ENCODE peak calls at places on chromosomes 12 and 14, in six cellular contexts. A is Right ventricle myocardium superior; G is Daoy; V is NCI-H1436; F is stimulated activated naive CD4-positive, alpha-beta T cell; Z is T1000. C is an unnamed sample.

GRCh38 chr12:89252284-89252683 is 100.0 kb downstream of the DUSP6 start:
- DNase-seq in A (no peak), G (no peak), V (no peak), F (no peak), Z (no peak), C (no peak)

GRCh38 chr14:96424104-96424989 is 32.4 kb downstream of the AK7 start:
- DNase-seq in A (peak), G (peak), V (peak), F (peak), Z (no peak), C (peak)

GRCh38 chr12:110135012-110135411 is 10.9 kb downstream of the IFT81 start:
- DNase-seq in A (no peak), G (no peak), V (peak), F (no peak), Z (no peak), C (no peak)

GRCh38 chr12:117356048-117356447 is 5.4 kb downstream of the NOS1 start:
- DNase-seq in A (no peak), G (peak), V (no peak), F (no peak), Z (no peak), C (no peak)

GRCh38 chr12:24991209-24992049 is 42.5 kb upstream of the BCAT1 start:
- DNase-seq in A (no peak), G (peak), V (peak), F (peak), Z (no peak), C (peak)

GRCh38 chr12:71663561-71664410 is at the start of the genes THAP2 and ZFC3H1:
- DNase-seq in A (peak), G (peak), V (peak), F (peak), Z (peak), C (peak)

GRCh38 chr12:96140110-96140509 is 54.1 kb upstream of the ELK3 start:
- DNase-seq in A (no peak), G (peak), V (no peak), F (no peak), Z (peak), C (no peak)

GRCh38 chr14:73833024-73833423 is 18.6 kb upstream of the PTGR2 start:
- DNase-seq in A (no peak), G (peak), V (no peak), F (no peak), Z (no peak), C (peak)

GRCh38 chr12:101414533-101415119 is 7.1 kb upstream of the ARL1 start:
- DNase-seq in A (no peak), G (peak), V (peak), F (peak), Z (peak), C (peak)

GRCh38 chr14:97061198-97061597 is 264.0 kb downstream of the VRK1 start:
- DNase-seq in A (no peak), G (no peak), V (no peak), F (no peak), Z (no peak), C (no peak)

GRCh38 chr14:99737451-99737951 is 53.4 kb downstream of the CYP46A1 start:
- DNase-seq in A (peak), G (peak), V (no peak), F (no peak), Z (peak), C (peak)

GRCh38 chr14:76236172-76237130 is 84.7 kb downstream of the GPATCH2L start:
- DNase-seq in A (no peak), G (no peak), V (no peak), F (no peak), Z (no peak), C (no peak)